ENCODE peak calls at places on chromosomes 7 and 10, in seven cellular contexts. J, C, X, U, P, W and N are unnamed samples.

GRCh38 chr7:68321076-68321639 is 1277.1 kb upstream of the AUTS2 start:
- ATAC-seq in J (peak; percentile 90), C (peak; percentile 98), X (no peak), U (no peak), P (no peak), W (no peak), N (peak; percentile 71)

GRCh38 chr10:1737222-1738061 is at the start of gene ADARB2:
- ATAC-seq in J (peak; percentile 66), C (peak; percentile 72), X (peak; percentile 84), U (no peak), P (no peak), W (peak; percentile 41), N (no peak)

GRCh38 chr10:110504111-110504735 is 6.5 kb downstream of the DUSP5 start:
- ATAC-seq in J (no peak), C (peak; percentile 24), X (peak; percentile 44), U (no peak), P (peak; percentile 41), W (no peak), N (peak; percentile 54)

GRCh38 chr10:47041401-47042198 is 130.4 kb downstream of the PTPN20 start:
- ATAC-seq in J (no peak), C (no peak), X (no peak), U (no peak), P (no peak), W (no peak), N (peak; percentile 22)

GRCh38 chr10:102633848-102634247 is 10.4 kb upstream of the TRIM8 start:
- ATAC-seq in J (no peak), C (peak; percentile 16), X (no peak), U (no peak), P (no peak), W (no peak), N (no peak)

GRCh38 chr10:88952647-88953111 is at the start of gene ACTA2:
- ATAC-seq in J (no peak), C (peak; percentile 75), X (no peak), U (no peak), P (peak; percentile 67), W (no peak), N (peak; percentile 86)

GRCh38 chr10:4083509-4084003 is 298.5 kb upstream of the KLF6 start:
- ATAC-seq in J (no peak), C (peak; percentile 74), X (no peak), U (no peak), P (no peak), W (no peak), N (peak; percentile 79)

GRCh38 chr10:5678397-5678983 is 6.1 kb upstream of the TASOR2 start:
- ATAC-seq in J (no peak), C (no peak), X (no peak), U (no peak), P (no peak), W (peak; percentile 84), N (no peak)

DNA sequence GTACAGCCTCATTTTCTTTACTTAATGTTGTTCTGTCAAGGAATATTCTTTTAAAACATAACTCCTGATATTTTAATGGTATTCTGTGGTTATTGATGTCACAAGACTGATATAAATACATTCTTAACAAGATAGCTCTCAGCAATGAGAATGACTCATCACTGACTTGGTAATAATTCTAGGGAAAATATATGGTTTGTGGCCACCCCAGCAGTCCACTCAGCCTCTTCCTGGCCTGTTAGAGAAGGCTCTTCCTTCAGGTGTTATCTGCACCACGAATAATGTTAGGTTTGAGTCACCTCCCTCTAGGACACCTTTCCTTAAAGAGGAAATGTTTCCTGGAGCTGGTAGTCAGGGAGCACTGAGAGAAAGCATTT is 163.3 kb downstream of the SVIL start:
- ATAC-seq in J (peak; percentile 34), C (no peak), X (peak; percentile 46), U (peak; percentile 39), P (peak; percentile 87), W (no peak), N (no peak)
- H3K27ac ChIP-seq in J (peak overlapping the region; percentile 19), C (peak overlapping the region; percentile 66), X (no peak overlapping the region), U (no peak overlapping the region), P (no peak overlapping the region), W (no peak overlapping the region), N (peak overlapping the region; percentile 21)

GRCh38 chr7:152600266-152600665 is 75.7 kb downstream of the XRCC2 start:
- ATAC-seq in J (no peak), C (no peak), X (no peak), U (no peak), P (no peak), W (no peak), N (no peak)
- TF ChIP-seq POLR2A in J (no peak), C (no peak), X (no peak), U (no peak), P (no peak), W (no peak), N (no peak)

GRCh38 chr7:96322847-96323461 is 1.1 kb upstream of the SLC25A13 start:
- ATAC-seq in J (no peak), C (no peak), X (no peak), U (no peak), P (no peak), W (no peak), N (no peak)

GRCh38 chr7:96321670-96322372 is at the start of gene SLC25A13:
- ATAC-seq in J (peak; percentile 99), C (peak; percentile 99), X (peak; percentile 93), U (peak; percentile 92), P (peak; percentile 97), W (peak; percentile 96), N (peak; percentile 98)

GRCh38 chr7:96320437-96320836 is 1.5 kb downstream of the SLC25A13 start:
- ATAC-seq in J (no peak), C (no peak), X (peak; percentile 41), U (no peak), P (no peak), W (no peak), N (no peak)

GRCh38 chr7:96321041-96321669 is 743 bp downstream of the SLC25A13 start:
- ATAC-seq in J (peak; percentile 84), C (peak; percentile 86), X (peak; percentile 69), U (peak; percentile 73), P (peak; percentile 79), W (peak; percentile 76), N (peak; percentile 67)

GRCh38 chr7:96322373-96322695 is 436 bp upstream of the SLC25A13 start:
- ATAC-seq in J (no peak), C (no peak), X (no peak), U (no peak), P (no peak), W (no peak), N (no peak)
- H3K27ac ChIP-seq in J (peak overlapping the region; percentile 99), C (peak overlapping the region; percentile 93), X (peak overlapping the region; percentile 89), U (peak overlapping the region; percentile 86), P (no peak overlapping the region), W (peak overlapping the region; percentile 98), N (peak overlapping the region; percentile 97)

GRCh38 chr7:8255680-8256656 is 6.0 kb downstream of the ICA1 start:
- ATAC-seq in J (no peak), C (no peak), X (no peak), U (no peak), P (no peak), W (no peak), N (no peak)

GRCh38 chr7:8254215-8254614 is 7.8 kb downstream of the ICA1 start:
- ATAC-seq in J (no peak), C (peak; percentile 20), X (no peak), U (no peak), P (no peak), W (no peak), N (no peak)

GRCh38 chr7:8251195-8251594 is 10.8 kb downstream of the ICA1 start:
- ATAC-seq in J (no peak), C (no peak), X (no peak), U (no peak), P (no peak), W (no peak), N (no peak)

GRCh38 chr7:8258166-8258565 is 3.8 kb downstream of the ICA1 start:
- ATAC-seq in J (no peak), C (no peak), X (no peak), U (no peak), P (no peak), W (no peak), N (no peak)

GRCh38 chr7:8254667-8255066 is 7.3 kb downstream of the ICA1 start:
- ATAC-seq in J (no peak), C (no peak), X (no peak), U (peak; percentile 17), P (no peak), W (no peak), N (no peak)
- TF ChIP-seq POLR2A in J (no peak), C (no peak), X (no peak), U (no peak), P (no peak), W (no peak), N (no peak)

GRCh38 chr7:95002726-95003125 is 95.3 kb downstream of the PPP1R9A start:
- ATAC-seq in J (no peak), C (no peak), X (no peak), U (no peak), P (no peak), W (no peak), N (no peak)
- H3K27ac ChIP-seq in J (no peak overlapping the region), C (no peak overlapping the region), X (no peak overlapping the region), U (no peak overlapping the region), P (no peak overlapping the region), W (no peak overlapping the region), N (no peak overlapping the region)

DNA sequence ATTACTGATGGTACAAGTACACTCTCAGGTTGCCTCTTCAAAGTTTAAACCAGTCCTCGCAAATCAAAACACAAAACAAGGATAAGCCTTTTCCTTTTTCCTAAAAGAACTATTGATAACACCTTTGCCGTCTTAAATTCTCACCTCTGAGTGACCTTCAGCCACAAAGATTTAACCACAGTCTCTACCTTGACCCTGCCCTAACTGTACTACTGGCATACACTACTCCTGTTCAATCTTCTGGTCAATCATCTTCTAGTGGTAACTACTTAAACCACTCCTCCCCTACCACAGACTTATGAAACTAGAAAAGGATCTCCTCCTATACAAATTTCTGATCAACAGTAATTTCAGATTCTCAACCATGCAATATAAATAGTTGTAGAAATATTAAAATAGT is 15.1 kb downstream of the UPF2 start:
- ATAC-seq in J (no peak), C (no peak), X (peak; percentile 88), U (no peak), P (no peak), W (no peak), N (no peak)
- TF ChIP-seq POLR2A in J (no peak), C (no peak), X (no peak), U (no peak), P (no peak), W (no peak), N (no peak)